ENCODE peak calls at places on chromosomes 5 and 9, in four cellular contexts. K is IMR-90, H is mesendoderm, Z is H1. J is an unnamed sample. For H3K27me3, the result is how much of the 10 kb centered on the place peaks cover.

GRCh38 chr9:93682155-93682968 is 106.0 kb downstream of the PHF2 start:
- DNase-seq in H (peak), Z (peak), K (peak), J (peak)

GRCh38 chr5:168869615-168870227 is 290.6 kb upstream of the PANK3 start:
- DNase-seq in Z (no peak), K (no peak), H (no peak), J (no peak)

GRCh38 chr5:159969966-159970365 is 39.0 kb upstream of the TTC1 start:
- DNase-seq in Z (no peak), K (no peak), H (no peak), J (no peak)

GRCh38 chr5:171574374-171574773 is 154.9 kb downstream of the FGF18 start:
- DNase-seq in Z (no peak), K (no peak), H (no peak), J (no peak)

GRCh38 chr5:74579215-74579614 is 61.3 kb downstream of the ENC1 start:
- DNase-seq in Z (no peak), K (no peak), H (no peak), J (no peak)

GRCh38 chr9:73807956-73808355 is 656.3 kb downstream of the ANXA1 start:
- DNase-seq in H (no peak), K (no peak), Z (no peak), J (no peak)

GRCh38 chr9:2015581-2016410 is 649 bp downstream of the SMARCA2 start:
- DNase-seq in K (peak), Z (no peak), H (peak), J (peak)

GRCh38 chr5:173697931-173698579 is 81.6 kb upstream of the BOD1 start:
- DNase-seq in H (no peak), Z (no peak), K (no peak), J (no peak)

GRCh38 chr5:32173394-32174010 is 617 bp downstream of the GOLPH3 start:
- DNase-seq in H (peak), K (peak), Z (no peak), J (peak)

GRCh38 chr9:17832812-17833211 is 253.9 kb downstream of the SH3GL2 start:
- DNase-seq in H (no peak), Z (no peak), K (no peak), J (no peak)

GRCh38 chr5:172006378-172007152 is at the start of gene FBXW11:
- DNase-seq in H (peak), K (peak), Z (peak), J (peak)

GRCh38 chr5:66596791-66597757 is 881 bp downstream of the MAST4 start:
- DNase-seq in Z (no peak), H (peak), K (no peak), J (peak)

GRCh38 chr5:149439899-149440655 is 61.0 kb upstream of the IL17B start:
- DNase-seq in H (peak), Z (peak), K (peak), J (peak)

GRCh38 chr9:83313771-83314170 is 224.4 kb downstream of the FRMD3 start:
- DNase-seq in H (no peak), K (no peak), Z (no peak), J (no peak)

GRCh38 chr9:137705443-137705863 is 86.6 kb downstream of the EHMT1 start:
- DNase-seq in H (no peak), Z (no peak), K (no peak), J (no peak)

GRCh38 chr5:112142769-112143270 is 276.3 kb downstream of the EPB41L4A start:
- DNase-seq in Z (no peak), K (peak), H (no peak), J (no peak)

GRCh38 chr5:176912115-176912514 is 13.0 kb upstream of the HK3 start:
- DNase-seq in K (peak), Z (no peak), H (no peak), J (no peak)

GRCh38 chr9:128292009-128292408 is 15.9 kb downstream of the SWI5 start:
- DNase-seq in Z (no peak), K (no peak), H (no peak), J (no peak)

GRCh38 chr9:7779201-7779600 is 20.4 kb downstream of the DMAC1 start:
- DNase-seq in H (no peak), Z (no peak), K (no peak), J (no peak)

GRCh38 chr9:86563350-86563749 is 209.1 kb upstream of the TUT7 start:
- DNase-seq in Z (no peak), K (peak), H (no peak), J (no peak)

GRCh38 chr5:79236970-79237734 is 1.2 kb downstream of the JMY start:
- DNase-seq in Z (no peak), K (peak), H (peak), J (peak)

GRCh38 chr9:99511723-99512122 is 289.6 kb downstream of the SEC61B start:
- DNase-seq in K (no peak), Z (no peak), H (peak), J (no peak)

GRCh38 chr9:85524531-85524930 is 217.2 kb downstream of the AGTPBP1 start:
- DNase-seq in Z (no peak), H (no peak), K (no peak), J (no peak)

GRCh38 chr5:42518595-42519067 is 95.4 kb downstream of the GHR start:
- DNase-seq in H (peak), Z (no peak), K (peak), J (no peak)

GRCh38 chr5:178785999-178786398 is 55.5 kb upstream of the ZNF354A start:
- DNase-seq in H (no peak), Z (no peak), K (no peak), J (no peak)

GRCh38 chr5:149240354-149240998 is 31.2 kb upstream of the AFAP1L1 start:
- DNase-seq in H (no peak), K (no peak), Z (no peak), J (no peak)

GRCh38 chr5:39074009-39074886 is at the start of gene RICTOR:
- DNase-seq in K (peak), Z (peak), H (peak), J (peak)

GRCh38 chr9:93586290-93587057 is 10.1 kb downstream of the PHF2 start:
- DNase-seq in H (no peak), K (no peak), Z (no peak), J (no peak)

GRCh38 chr9:69028754-69029153 is 6.8 kb upstream of the FXN start:
- DNase-seq in H (no peak), Z (no peak), K (no peak), J (no peak)

GRCh38 chr9:96302021-96302420 is at the start of gene HSD17B3:
- DNase-seq in H (no peak), K (peak), Z (no peak), J (no peak)

DNA sequence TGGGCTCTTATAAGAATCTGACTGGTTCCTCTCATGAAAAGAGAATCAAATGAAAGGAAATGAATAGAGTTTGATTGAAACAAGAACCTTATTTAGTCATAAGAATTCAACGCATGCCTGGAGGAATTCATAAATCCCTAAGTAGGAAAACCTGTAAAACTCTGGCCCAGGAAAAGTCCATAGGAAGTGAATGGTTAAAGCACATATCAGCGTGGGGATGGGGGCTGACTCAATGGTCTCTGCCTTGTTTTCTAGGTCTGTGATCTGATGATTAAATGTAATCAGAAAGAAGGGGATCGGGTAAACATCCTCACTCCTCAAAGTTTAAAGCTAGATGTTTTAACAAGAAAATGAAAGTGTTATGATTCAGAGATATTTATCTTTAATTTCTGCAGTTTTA is 759.4 kb upstream of the C9orf72 start:
- DNase-seq in H (no peak), Z (no peak), K (no peak), J (no peak)
- H3K9ac ChIP-seq in H (no peak), Z (no peak), K (no peak), J (no peak)

GRCh38 chr5:94888674-94889073 is 270.2 kb downstream of the SLF1 start:
- DNase-seq in K (no peak), Z (no peak), H (no peak), J (no peak)
- H3K27me3 ChIP-seq in K (under half), Z (under half), H (under half), J (under half)

GRCh38 chr5:939368-939767 is 46.7 kb downstream of the TRIP13 start:
- DNase-seq in Z (no peak), H (no peak), K (no peak), J (no peak)
- H4K5ac ChIP-seq in Z (no peak), H (no peak), K (no peak), J (no peak)

GRCh38 chr9:33315371-33315770 is 25.1 kb downstream of the NFX1 start:
- DNase-seq in K (no peak), H (no peak), Z (no peak), J (no peak)

GRCh38 chr9:33318781-33319180 is 28.5 kb downstream of the NFX1 start:
- DNase-seq in K (no peak), Z (no peak), H (no peak), J (no peak)

GRCh38 chr9:33318225-33318624 is 27.9 kb downstream of the NFX1 start:
- DNase-seq in K (no peak), H (no peak), Z (no peak), J (no peak)

GRCh38 chr9:33320568-33321261 is 30.4 kb downstream of the NFX1 start:
- DNase-seq in Z (no peak), K (peak), H (no peak), J (no peak)

GRCh38 chr9:33320230-33320567 is 29.9 kb downstream of the NFX1 start:
- DNase-seq in K (no peak), H (no peak), Z (no peak), J (no peak)
- H3K9ac ChIP-seq in K (no peak), H (no peak), Z (no peak), J (no peak)

J was measured in H9.